ENCODE peak calls at places on chromosomes 4 and X, in five cellular contexts. One of them, this sample, is unnamed.

GRCh38 chr4:100907465-100908454 is 389.9 kb upstream of the EMCN start:
- DNase-seq in fibroblast of villous mesenchyme: peak; percentile 5
- DNase-seq in astrocyte of the spinal cord: peak; percentile 21
- DNase-seq in stomach: no peak
- DNase-seq in lower lobe of right lung: no peak
- DNase-seq in this sample: no peak

GRCh38 chrX:154517101-154517781 is 1.2 kb upstream of the FAM3A start:
- DNase-seq in lower lobe of right lung: no peak
- DNase-seq in stomach: no peak
- DNase-seq in fibroblast of villous mesenchyme: peak; percentile 55
- DNase-seq in astrocyte of the spinal cord: no peak
- DNase-seq in this sample: no peak

GRCh38 chr4:107155366-107155765 is 119.3 kb upstream of the DKK2 start:
- DNase-seq in fibroblast of villous mesenchyme: no peak
- DNase-seq in lower lobe of right lung: no peak
- DNase-seq in stomach: no peak
- DNase-seq in astrocyte of the spinal cord: no peak
- DNase-seq in this sample: no peak

GRCh38 chr4:185112104-185112503 is 31.0 kb upstream of the SLC25A4 start:
- DNase-seq in fibroblast of villous mesenchyme: peak; percentile 88
- DNase-seq in stomach: peak; percentile 58
- DNase-seq in astrocyte of the spinal cord: peak; percentile 94
- DNase-seq in lower lobe of right lung: no peak
- DNase-seq in this sample: no peak

GRCh38 chrX:56788717-56789122 is 59.7 kb downstream of the NBDY start:
- DNase-seq in astrocyte of the spinal cord: peak; percentile 30
- DNase-seq in stomach: peak; percentile 58
- DNase-seq in lower lobe of right lung: no peak
- DNase-seq in fibroblast of villous mesenchyme: no peak
- DNase-seq in this sample: no peak

GRCh38 chrX:106774981-106775380 is 27.5 kb upstream of the TBC1D8B start:
- DNase-seq in astrocyte of the spinal cord: no peak
- DNase-seq in stomach: no peak
- DNase-seq in lower lobe of right lung: no peak
- DNase-seq in fibroblast of villous mesenchyme: no peak
- DNase-seq in this sample: no peak

GRCh38 chr4:80336582-80336981 is 1.1 kb downstream of the CFAP299 start:
- DNase-seq in fibroblast of villous mesenchyme: no peak
- DNase-seq in lower lobe of right lung: no peak
- DNase-seq in astrocyte of the spinal cord: peak; percentile 47
- DNase-seq in stomach: no peak
- DNase-seq in this sample: no peak

GRCh38 chr4:132910226-132910748 is 238.8 kb upstream of the PCDH10 start:
- DNase-seq in stomach: no peak
- DNase-seq in astrocyte of the spinal cord: no peak
- DNase-seq in lower lobe of right lung: no peak
- DNase-seq in fibroblast of villous mesenchyme: no peak
- DNase-seq in this sample: no peak

GRCh38 chr4:153465583-153465921 is 608 bp upstream of the TMEM131L start:
- DNase-seq in lower lobe of right lung: peak; percentile 63
- DNase-seq in fibroblast of villous mesenchyme: peak; percentile 56
- DNase-seq in stomach: peak; percentile 41
- DNase-seq in astrocyte of the spinal cord: peak; percentile 60
- DNase-seq in this sample: no peak

GRCh38 chrX:10239611-10240064 is 82.9 kb downstream of the CLCN4 start:
- DNase-seq in stomach: no peak
- DNase-seq in fibroblast of villous mesenchyme: peak; percentile 35
- DNase-seq in astrocyte of the spinal cord: peak; percentile 60
- DNase-seq in lower lobe of right lung: no peak
- DNase-seq in this sample: no peak

GRCh38 chr4:40395908-40396806 is 61.0 kb downstream of the CHRNA9 start:
- DNase-seq in astrocyte of the spinal cord: peak; percentile 45
- DNase-seq in lower lobe of right lung: peak; percentile 83
- DNase-seq in fibroblast of villous mesenchyme: peak; percentile 45
- DNase-seq in stomach: peak; percentile 94
- DNase-seq in this sample: no peak

GRCh38 chrX:48523682-48524081 is 2.1 kb downstream of the EBP start:
- DNase-seq in stomach: no peak
- DNase-seq in lower lobe of right lung: no peak
- DNase-seq in astrocyte of the spinal cord: no peak
- DNase-seq in fibroblast of villous mesenchyme: no peak
- DNase-seq in this sample: no peak

GRCh38 chr4:28010543-28011235 is 1150.0 kb downstream of the STIM2 start:
- DNase-seq in fibroblast of villous mesenchyme: peak; percentile 20
- DNase-seq in lower lobe of right lung: no peak
- DNase-seq in stomach: no peak
- DNase-seq in astrocyte of the spinal cord: no peak
- DNase-seq in this sample: no peak

GRCh38 chr4:186304816-186305520 is 39.0 kb downstream of the F11 start:
- DNase-seq in astrocyte of the spinal cord: no peak
- DNase-seq in stomach: no peak
- DNase-seq in fibroblast of villous mesenchyme: no peak
- DNase-seq in lower lobe of right lung: no peak
- DNase-seq in this sample: no peak

GRCh38 chr4:151553874-151554273 is 144.9 kb downstream of the FHIP1A start:
- DNase-seq in stomach: peak; percentile 37
- DNase-seq in fibroblast of villous mesenchyme: no peak
- DNase-seq in lower lobe of right lung: no peak
- DNase-seq in astrocyte of the spinal cord: no peak
- DNase-seq in this sample: no peak

GRCh38 chr4:79259242-79259641 is 66.6 kb downstream of the NAA11 start:
- DNase-seq in stomach: no peak
- DNase-seq in astrocyte of the spinal cord: no peak
- DNase-seq in lower lobe of right lung: no peak
- DNase-seq in fibroblast of villous mesenchyme: no peak
- DNase-seq in this sample: no peak

GRCh38 chrX:15953801-15954200 is 99.2 kb upstream of the AP1S2 start:
- DNase-seq in fibroblast of villous mesenchyme: no peak
- DNase-seq in lower lobe of right lung: no peak
- DNase-seq in stomach: no peak
- DNase-seq in astrocyte of the spinal cord: no peak
- DNase-seq in this sample: no peak

GRCh38 chr4:181967401-181967800 is 275.8 kb upstream of the TENM3 start:
- DNase-seq in astrocyte of the spinal cord: no peak
- DNase-seq in stomach: no peak
- DNase-seq in lower lobe of right lung: no peak
- DNase-seq in fibroblast of villous mesenchyme: no peak
- DNase-seq in this sample: no peak

GRCh38 chr4:126441173-126441810 is 1126.5 kb downstream of the FAT4 start:
- DNase-seq in stomach: no peak
- DNase-seq in fibroblast of villous mesenchyme: peak; percentile 78
- DNase-seq in astrocyte of the spinal cord: no peak
- DNase-seq in lower lobe of right lung: no peak
- DNase-seq in this sample: no peak

GRCh38 chrX:141176586-141177451 is at the start of gene LDOC1:
- DNase-seq in stomach: peak; percentile 73
- DNase-seq in lower lobe of right lung: peak; percentile 72
- DNase-seq in fibroblast of villous mesenchyme: peak; percentile 68
- DNase-seq in astrocyte of the spinal cord: peak; percentile 78
- DNase-seq in this sample: peak; percentile 40

GRCh38 chrX:136781180-136781797 is 557 bp upstream of the ARHGEF6 start:
- DNase-seq in stomach: no peak
- DNase-seq in astrocyte of the spinal cord: no peak
- DNase-seq in lower lobe of right lung: no peak
- DNase-seq in fibroblast of villous mesenchyme: peak; percentile 30
- DNase-seq in this sample: no peak

GRCh38 chr4:61841710-61842109 is 641.6 kb downstream of the ADGRL3 start:
- DNase-seq in lower lobe of right lung: no peak
- DNase-seq in astrocyte of the spinal cord: no peak
- DNase-seq in fibroblast of villous mesenchyme: no peak
- DNase-seq in stomach: no peak
- DNase-seq in this sample: no peak

GRCh38 chr4:40238008-40238699 is 41.3 kb downstream of the RHOH start:
- DNase-seq in fibroblast of villous mesenchyme: no peak
- DNase-seq in lower lobe of right lung: no peak
- DNase-seq in astrocyte of the spinal cord: no peak
- DNase-seq in stomach: no peak
- DNase-seq in this sample: no peak

GRCh38 chr4:123980736-123981285 is 584.2 kb downstream of the SPRY1 start:
- DNase-seq in fibroblast of villous mesenchyme: no peak
- DNase-seq in astrocyte of the spinal cord: no peak
- DNase-seq in lower lobe of right lung: no peak
- DNase-seq in stomach: no peak
- DNase-seq in this sample: no peak

GRCh38 chr4:147481577-147482109 is 746 bp downstream of the EDNRA start:
- DNase-seq in stomach: no peak
- DNase-seq in lower lobe of right lung: no peak
- DNase-seq in fibroblast of villous mesenchyme: no peak
- DNase-seq in astrocyte of the spinal cord: peak; percentile 37
- DNase-seq in this sample: no peak

GRCh38 chr4:129545599-129546278 is 449.8 kb downstream of the C4orf33 start:
- DNase-seq in astrocyte of the spinal cord: peak; percentile 68
- DNase-seq in lower lobe of right lung: peak; percentile 73
- DNase-seq in stomach: peak; percentile 26
- DNase-seq in fibroblast of villous mesenchyme: peak; percentile 4
- DNase-seq in this sample: no peak

GRCh38 chrX:10158279-10158939 is 1.6 kb downstream of the CLCN4 start:
- DNase-seq in astrocyte of the spinal cord: no peak
- DNase-seq in fibroblast of villous mesenchyme: no peak
- DNase-seq in lower lobe of right lung: no peak
- DNase-seq in stomach: no peak
- DNase-seq in this sample: no peak

GRCh38 chr4:136505020-136505419 is 1027.3 kb downstream of the PCDH18 start:
- DNase-seq in fibroblast of villous mesenchyme: no peak
- DNase-seq in astrocyte of the spinal cord: no peak
- DNase-seq in stomach: no peak
- DNase-seq in lower lobe of right lung: no peak
- DNase-seq in this sample: no peak

GRCh38 chr4:41369680-41370079 is 113.0 kb downstream of the UCHL1 start:
- DNase-seq in fibroblast of villous mesenchyme: no peak
- DNase-seq in astrocyte of the spinal cord: no peak
- DNase-seq in lower lobe of right lung: no peak
- DNase-seq in stomach: peak; percentile 44
- DNase-seq in this sample: no peak

GRCh38 chr4:76781698-76782595 is 116.0 kb downstream of the SOWAHB start:
- DNase-seq in lower lobe of right lung: no peak
- DNase-seq in fibroblast of villous mesenchyme: peak; percentile 99
- DNase-seq in astrocyte of the spinal cord: peak; percentile 97
- DNase-seq in stomach: no peak
- DNase-seq in this sample: no peak

GRCh38 chr4:83082777-83083176 is 31.8 kb downstream of the PLAC8 start:
- DNase-seq in fibroblast of villous mesenchyme: no peak
- DNase-seq in astrocyte of the spinal cord: peak; percentile 12
- DNase-seq in stomach: peak; percentile 45
- DNase-seq in lower lobe of right lung: no peak
- DNase-seq in this sample: no peak

GRCh38 chrX:1521459-1521956 is 15.5 kb downstream of the P2RY8 start:
- DNase-seq in astrocyte of the spinal cord: no peak
- DNase-seq in fibroblast of villous mesenchyme: no peak
- DNase-seq in stomach: no peak
- DNase-seq in lower lobe of right lung: no peak
- DNase-seq in this sample: peak; percentile 64
- H3K4me3 ChIP-seq in astrocyte of the spinal cord: no peak overlapping the region
- H3K4me3 ChIP-seq in fibroblast of villous mesenchyme: no peak overlapping the region
- H3K4me3 ChIP-seq in stomach: no peak overlapping the region
- H3K4me3 ChIP-seq in lower lobe of right lung: peak overlapping the region; percentile 19
- H3K4me3 ChIP-seq in this sample: no peak overlapping the region

DNA sequence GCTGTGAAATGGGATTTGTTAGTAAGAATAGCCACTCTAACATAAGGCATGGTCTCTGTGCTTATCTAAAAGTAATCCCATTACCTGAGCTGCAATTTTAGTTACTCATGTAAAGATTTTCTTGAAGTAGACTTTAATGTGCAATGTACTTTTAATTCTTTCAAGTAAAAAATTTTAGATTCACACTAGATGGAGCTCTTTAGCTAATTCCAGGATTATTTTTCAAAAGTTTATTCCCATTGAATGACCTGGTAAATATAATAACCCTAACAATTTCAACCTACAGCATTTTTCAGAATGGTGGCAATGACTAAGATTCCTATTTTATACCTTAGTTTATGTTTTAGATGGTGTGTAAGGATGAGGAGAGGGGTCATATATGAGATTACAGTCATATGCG is 18.1 kb downstream of the USP38 start:
- DNase-seq in fibroblast of villous mesenchyme: peak; percentile 23
- DNase-seq in lower lobe of right lung: no peak
- DNase-seq in astrocyte of the spinal cord: peak; percentile 44
- DNase-seq in stomach: no peak
- DNase-seq in this sample: no peak
- TF ChIP-seq CTCF in fibroblast of villous mesenchyme: peak; percentile 20
- TF ChIP-seq CTCF in lower lobe of right lung: peak; percentile 19
- TF ChIP-seq CTCF in astrocyte of the spinal cord: peak; percentile 22
- TF ChIP-seq CTCF in stomach: peak; percentile 28
- TF ChIP-seq CTCF in this sample: no peak

DNA sequence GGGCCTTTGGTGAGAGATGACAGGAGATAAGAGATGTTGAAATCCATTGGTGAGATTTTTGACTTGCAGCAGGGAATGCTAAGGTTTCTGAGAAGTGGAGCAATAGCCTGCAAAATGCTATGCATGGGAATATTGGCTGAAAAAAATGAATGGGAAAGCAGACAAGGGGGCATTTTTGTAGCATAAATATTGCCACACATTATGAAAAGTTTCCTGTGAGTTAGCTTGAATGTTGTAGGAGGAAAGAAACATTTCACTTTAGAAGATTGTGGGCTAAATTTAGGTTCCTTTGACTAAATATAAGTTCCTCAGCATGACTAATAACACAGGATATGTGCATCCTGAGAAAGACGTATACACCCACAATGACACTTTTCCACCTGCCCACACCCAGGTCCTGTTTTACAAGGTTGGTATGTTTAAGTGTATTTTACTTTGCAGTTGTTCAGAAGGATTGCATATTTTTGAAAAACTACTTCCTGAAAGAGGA is 28.4 kb downstream of the PHEX start:
- DNase-seq in stomach: no peak
- DNase-seq in lower lobe of right lung: no peak
- DNase-seq in fibroblast of villous mesenchyme: peak; percentile 7
- DNase-seq in astrocyte of the spinal cord: peak; percentile 3
- DNase-seq in this sample: no peak
- H3K4me3 ChIP-seq in stomach: no peak overlapping the region
- H3K4me3 ChIP-seq in lower lobe of right lung: no peak overlapping the region
- H3K4me3 ChIP-seq in fibroblast of villous mesenchyme: no peak overlapping the region
- H3K4me3 ChIP-seq in astrocyte of the spinal cord: no peak overlapping the region
- H3K4me3 ChIP-seq in this sample: no peak overlapping the region

DNA sequence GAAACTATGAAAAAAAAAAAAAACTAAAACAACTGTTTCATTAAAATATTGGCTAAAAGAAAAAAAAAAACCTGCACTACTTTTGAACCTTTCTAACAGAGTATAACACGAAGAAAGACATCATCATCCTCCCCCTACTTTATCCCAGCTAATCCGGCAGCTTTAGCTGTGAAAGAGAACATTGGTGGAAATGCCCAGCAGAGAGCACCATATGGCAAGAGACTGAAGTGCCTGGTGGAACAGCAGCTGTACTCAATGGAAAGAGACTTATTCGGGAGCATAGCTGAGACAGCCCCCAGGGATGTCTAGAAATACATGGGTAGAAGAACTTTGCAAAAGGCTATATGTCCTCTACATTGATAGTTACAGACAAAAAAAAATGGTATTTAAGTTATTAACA is 30.3 kb downstream of the STPG2 start:
- DNase-seq in lower lobe of right lung: no peak
- DNase-seq in fibroblast of villous mesenchyme: peak; percentile 30
- DNase-seq in astrocyte of the spinal cord: peak; percentile 33
- DNase-seq in stomach: no peak
- DNase-seq in this sample: no peak
- TF ChIP-seq CTCF in lower lobe of right lung: no peak
- TF ChIP-seq CTCF in fibroblast of villous mesenchyme: peak; percentile 39
- TF ChIP-seq CTCF in astrocyte of the spinal cord: peak; percentile 30
- TF ChIP-seq CTCF in stomach: no peak
- TF ChIP-seq CTCF in this sample: no peak

This sample was measured in CD8-positive, alpha-beta T cell.